ENCODE peak calls at places on chromosome 22, in seven cellular contexts. O is ovary, E is thyroid gland, Z is endothelial cell of umbilical vein, G is lung, A is mammary epithelial cell, F is pancreas. D is an unnamed sample. For H3K36me3 and H3K4me1, the result is how much of the 10 kb centered on the place peaks cover.

GRCh38 chr22:46043816-46044717 is 67.1 kb upstream of the WNT7B start:
- DNase-seq in O (peak), E (peak), Z (peak), G (no peak), A (peak), F (peak), D (no peak)

GRCh38 chr22:45208993-45209838 is 31.5 kb downstream of the KIAA0930 start:
- DNase-seq in O (no peak), E (no peak), Z (peak), G (no peak), A (peak), F (peak), D (peak)

GRCh38 chr22:46593211-46593676 is 26.9 kb upstream of the GRAMD4 start:
- DNase-seq in O (no peak), E (no peak), Z (no peak), G (no peak), A (no peak), F (no peak), D (no peak)

GRCh38 chr22:27491888-27492287 is 309.7 kb downstream of the MN1 start:
- DNase-seq in O (no peak), E (no peak), Z (no peak), G (no peak), A (no peak), F (no peak), D (no peak)

GRCh38 chr22:48453171-48453570 is 1374.5 kb downstream of the BRD1 start:
- DNase-seq in O (no peak), E (no peak), Z (no peak), G (no peak), A (no peak), F (no peak), D (no peak)

GRCh38 chr22:33477131-33478111 is 419.2 kb upstream of the SYN3 start:
- DNase-seq in O (no peak), E (no peak), Z (no peak), G (no peak), A (no peak), F (no peak), D (no peak)

GRCh38 chr22:45912910-45913309 is 64.1 kb downstream of the WNT7B start:
- DNase-seq in O (no peak), E (no peak), Z (no peak), G (no peak), A (no peak), F (no peak), D (no peak)

GRCh38 chr22:26367402-26368245 is 61.4 kb upstream of the ASPHD2 start:
- DNase-seq in O (no peak), E (peak), Z (peak), G (no peak), A (peak), F (peak), D (peak)

GRCh38 chr22:44547371-44547770 is 49.3 kb upstream of the RTL6 start:
- DNase-seq in O (no peak), E (no peak), Z (no peak), G (no peak), A (no peak), F (no peak), D (no peak)

GRCh38 chr22:21450320-21450831 is 16.8 kb upstream of the TMEM191C start:
- DNase-seq in O (no peak), E (no peak), Z (no peak), G (no peak), A (no peak), F (no peak), D (no peak)
- TF ChIP-seq CTCF in O (no peak), E (no peak), Z (no peak), G (no peak), A (no peak), F (no peak), D (no peak)

DNA sequence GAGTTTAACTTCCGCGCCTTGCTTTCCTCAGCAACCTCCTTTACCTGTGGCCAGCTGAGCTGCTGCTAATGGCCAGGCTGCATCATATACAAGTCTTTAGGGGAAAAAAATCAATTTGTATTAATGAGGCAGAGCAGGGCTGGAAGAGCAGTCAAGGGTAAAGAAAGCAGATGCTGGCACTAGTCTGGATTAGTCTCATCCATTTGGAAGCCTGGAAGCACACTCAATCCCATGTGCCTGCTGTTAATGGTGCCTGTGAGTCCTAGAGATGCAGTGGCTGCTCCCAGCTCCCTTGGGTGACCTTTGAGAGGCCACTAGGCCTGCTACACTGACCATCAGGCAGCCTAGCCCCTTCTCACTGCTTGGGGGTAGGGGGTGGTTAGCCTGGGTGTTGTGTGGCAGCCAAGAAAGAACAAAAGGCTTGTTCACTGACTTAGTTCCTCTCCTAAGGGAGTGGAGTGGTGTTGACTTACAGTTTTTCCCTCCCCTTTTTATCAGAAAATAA is 8.0 kb downstream of the PIK3IP1 start:
- DNase-seq in O (no peak), E (no peak), Z (no peak), G (no peak), A (no peak), F (no peak), D (no peak)
- H3K36me3 ChIP-seq in O (under half), E (under half), Z (under half), G (under half), A (under half), F (under half), D (half or more)

GRCh38 chr22:36002084-36002483 is 26.5 kb downstream of the RBFOX2 start:
- DNase-seq in O (no peak), E (no peak), Z (no peak), G (no peak), A (no peak), F (no peak), D (no peak)
- H3K4me1 ChIP-seq in O (under half), E (under half), Z (under half), G (under half), A (under half), F (under half), D (under half)

GRCh38 chr22:30371981-30372380 is 15.2 kb downstream of the CCDC157 start:
- DNase-seq in O (no peak), E (no peak), Z (no peak), G (no peak), A (no peak), F (no peak), D (no peak)

GRCh38 chr22:30373331-30374325 is 13.6 kb downstream of the RNF215 start:
- DNase-seq in O (no peak), E (no peak), Z (no peak), G (no peak), A (no peak), F (no peak), D (no peak)

GRCh38 chr22:30370681-30371080 is 13.9 kb downstream of the CCDC157 start:
- DNase-seq in O (no peak), E (no peak), Z (no peak), G (no peak), A (peak), F (no peak), D (no peak)

GRCh38 chr22:30371321-30371720 is 14.5 kb downstream of the CCDC157 start:
- DNase-seq in O (no peak), E (no peak), Z (no peak), G (no peak), A (no peak), F (no peak), D (no peak)

DNA sequence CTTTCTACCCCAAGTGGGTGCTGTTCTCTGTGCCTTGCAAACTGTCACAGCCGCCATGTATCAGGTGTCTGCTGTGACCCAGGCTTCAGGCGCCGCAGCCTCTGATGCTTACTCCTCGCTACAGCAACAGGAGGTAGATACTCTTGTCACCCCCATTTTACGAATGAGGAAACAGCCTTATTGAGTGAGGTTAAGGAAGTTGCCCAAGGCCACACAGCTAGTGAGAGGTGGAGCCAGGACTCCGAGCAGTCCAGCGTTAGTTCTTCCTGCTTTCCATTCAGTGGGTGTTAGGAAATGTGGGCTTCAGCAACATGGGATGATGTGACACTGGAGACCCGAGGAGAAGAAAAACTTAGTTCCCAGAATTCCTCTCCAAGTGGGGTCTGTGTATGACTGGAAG is 14.3 kb downstream of the RNF215 start:
- DNase-seq in O (no peak), E (no peak), Z (no peak), G (no peak), A (no peak), F (no peak), D (no peak)
- TF ChIP-seq CTCF in O (no peak), E (no peak), Z (no peak), G (no peak), A (no peak), F (no peak), D (no peak)

DNA sequence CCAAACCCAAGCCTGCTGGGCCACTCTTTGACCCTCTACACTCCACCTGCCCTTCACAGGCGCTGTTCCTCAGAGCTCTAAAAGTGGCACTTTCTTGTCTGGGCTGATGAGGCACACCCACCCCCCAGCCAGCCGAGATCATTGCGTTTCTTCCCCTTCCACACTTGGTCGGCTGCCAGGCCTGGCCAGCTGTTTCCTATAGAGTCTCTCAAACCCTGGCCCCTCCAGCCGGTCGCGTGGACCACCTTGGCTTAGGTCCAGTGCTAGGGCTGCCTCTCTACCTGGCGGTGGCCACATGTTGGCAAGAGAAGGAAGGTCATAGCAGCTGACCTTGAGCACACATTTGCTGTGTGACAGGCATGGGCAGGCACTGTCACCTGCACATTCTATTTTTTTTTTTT is 60.6 kb downstream of the PPP6R2 start:
- DNase-seq in O (peak), E (peak), Z (peak), G (peak), A (no peak), F (peak), D (peak)
- H3K36me3 ChIP-seq in O (under half), E (under half), Z (under half), G (under half), A (under half), F (under half), D (half or more)

DNA sequence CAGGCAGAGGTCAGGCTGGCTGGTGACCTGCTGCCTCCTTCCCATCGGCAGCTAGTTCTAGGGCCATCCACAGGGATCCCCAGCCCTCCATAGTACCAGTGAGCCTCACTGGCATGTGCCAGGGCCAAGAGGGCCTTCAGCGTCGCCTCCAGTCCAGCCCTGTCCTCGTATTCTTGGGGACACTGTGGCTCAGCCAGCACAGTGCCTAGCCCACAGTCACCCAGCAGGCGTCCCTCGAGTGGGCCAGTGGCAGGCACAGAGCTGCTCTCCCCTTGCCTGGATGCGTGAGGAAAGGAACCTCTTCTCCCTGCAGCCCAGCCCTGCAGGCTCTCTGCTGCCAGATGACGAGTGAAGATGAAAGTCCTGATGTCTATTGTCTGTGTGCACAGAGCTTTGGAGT is 10.6 kb upstream of the SH3BP1 start:
- DNase-seq in O (no peak), E (no peak), Z (no peak), G (no peak), A (no peak), F (no peak), D (no peak)
- H3K4me1 ChIP-seq in O (under half), E (under half), Z (under half), G (under half), A (under half), F (under half), D (under half)

DNA sequence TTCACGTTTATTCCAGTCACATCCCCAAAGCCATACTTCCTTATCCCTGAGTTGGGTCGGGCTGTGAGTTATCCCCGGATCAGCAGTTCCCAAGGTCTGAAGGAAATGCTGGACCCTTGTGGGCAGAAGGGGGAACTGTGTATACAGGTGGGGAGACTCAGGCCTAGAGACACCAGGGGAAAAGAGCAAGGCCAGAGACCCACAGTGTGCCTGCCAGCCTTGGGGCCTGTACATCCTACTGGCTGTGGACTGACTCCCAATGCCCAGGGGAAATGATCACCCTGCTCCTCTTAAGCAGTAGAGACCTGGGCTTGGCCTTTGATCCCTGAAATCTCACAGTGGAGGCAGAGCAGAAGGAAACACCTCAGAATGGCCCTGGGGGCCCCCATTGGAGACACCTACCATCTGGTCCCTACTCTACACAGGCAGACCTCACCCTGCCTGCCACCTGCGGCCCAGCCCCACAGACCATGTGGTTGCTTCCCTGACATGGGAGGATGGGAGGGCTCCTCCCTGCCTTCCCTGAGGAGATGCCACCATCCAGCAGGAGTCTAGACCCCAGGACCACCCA is 1.3 kb downstream of the SELENOM start:
- DNase-seq in O (peak), E (no peak), Z (no peak), G (no peak), A (no peak), F (peak), D (peak)
- TF ChIP-seq CTCF in O (no peak), E (no peak), Z (peak), G (no peak), A (no peak), F (no peak), D (no peak)